ENCODE peak calls at places on chromosomes 16 and 17, in six cellular contexts. F is astrocyte of the spinal cord, I is AG04450, L is mesothelial cell of epicardium, U is IMR-90, S is breast epithelium. O is an unnamed sample.

GRCh38 chr17:10123093-10123492 is 75.3 kb downstream of the GAS7 start:
- DNase-seq in I (no peak), S (no peak), U (no peak), F (no peak), L (no peak), O (no peak)

GRCh38 chr17:13410214-13410613 is 191.5 kb downstream of the HS3ST3A1 start:
- DNase-seq in S (no peak), L (no peak), I (no peak), U (no peak), F (no peak), O (no peak)

GRCh38 chr17:4170639-4171280 is 27.8 kb downstream of the CYB5D2 start:
- DNase-seq in L (no peak), I (no peak), F (no peak), U (no peak), S (no peak), O (no peak)

GRCh38 chr16:1019934-1020305 is 38.4 kb downstream of the SOX8 start:
- DNase-seq in F (no peak), S (no peak), U (no peak), I (no peak), L (no peak), O (peak; percentile 3)

GRCh38 chr16:86883583-86884188 is 305.3 kb downstream of the FOXL1 start:
- DNase-seq in L (no peak), U (no peak), S (no peak), F (no peak), I (no peak), O (no peak)

GRCh38 chr17:57675988-57676387 is 69.1 kb downstream of the CCDC182 start:
- DNase-seq in F (no peak), U (no peak), I (no peak), L (no peak), S (no peak), O (no peak)

GRCh38 chr16:9042943-9043680 is 48.3 kb upstream of the HAPSTR1 start:
- DNase-seq in S (no peak), L (no peak), I (peak; percentile 60), U (peak; percentile 86), F (peak; percentile 79), O (peak; percentile 52)

GRCh38 chr16:1548727-1549126 is 15.3 kb downstream of the TMEM204 start:
- DNase-seq in U (no peak), L (no peak), I (no peak), F (no peak), S (no peak), O (no peak)

GRCh38 chr16:8903004-8903403 is 20.9 kb downstream of the LITAFD start:
- DNase-seq in S (no peak), F (no peak), U (no peak), L (no peak), I (no peak), O (no peak)

GRCh38 chr17:76462556-76463290 is 4.7 kb upstream of the AANAT start:
- DNase-seq in S (no peak), L (no peak), F (no peak), U (no peak), I (no peak), O (no peak)

GRCh38 chr17:36705651-36706436 is 104.5 kb downstream of the MRM1 start:
- DNase-seq in L (no peak), S (no peak), F (peak; percentile 11), I (no peak), U (peak; percentile 4), O (peak; percentile 20)

GRCh38 chr16:9539346-9539745 is 447.9 kb downstream of the HAPSTR1 start:
- DNase-seq in I (no peak), U (no peak), L (no peak), F (no peak), S (no peak), O (no peak)

GRCh38 chr17:29760279-29760721 is 137.6 kb upstream of the CORO6 start:
- DNase-seq in F (peak; percentile 58), L (no peak), U (peak; percentile 39), S (no peak), I (no peak), O (peak; percentile 22)

GRCh38 chr16:11675561-11676511 is 7.6 kb downstream of the SNN start:
- DNase-seq in S (no peak), I (no peak), U (peak; percentile 15), L (no peak), F (no peak), O (no peak)

GRCh38 chr17:63571632-63572310 is 21.5 kb downstream of the DCAF7 start:
- DNase-seq in S (no peak), I (peak; percentile 44), U (peak; percentile 93), L (no peak), F (peak; percentile 49), O (peak; percentile 82)

GRCh38 chr17:48244121-48244711 is 136.7 kb downstream of the SNX11 start:
- DNase-seq in L (no peak), U (peak; percentile 29), I (no peak), F (peak; percentile 64), S (no peak), O (peak; percentile 51)

GRCh38 chr17:46157443-46158107 is 35.7 kb downstream of the KANSL1 start:
- DNase-seq in I (no peak), L (no peak), S (no peak), U (peak; percentile 23), F (peak; percentile 76), O (no peak)

GRCh38 chr17:6463616-6464445 is 19.6 kb downstream of the PIMREG start:
- DNase-seq in I (no peak), L (no peak), F (no peak), U (no peak), S (no peak), O (no peak)

GRCh38 chr16:24978370-24978914 is 36.7 kb downstream of the ARHGAP17 start:
- DNase-seq in F (no peak), I (no peak), S (no peak), L (no peak), U (no peak), O (no peak)

GRCh38 chr17:41618341-41619161 is 5.8 kb downstream of the KRT17 start:
- DNase-seq in S (no peak), I (no peak), L (no peak), F (no peak), U (no peak), O (no peak)

GRCh38 chr16:67661101-67661661 is 421 bp downstream of the PARD6A start:
- DNase-seq in S (no peak), U (peak; percentile 52), F (peak; percentile 51), L (no peak), I (no peak), O (peak; percentile 53)

GRCh38 chr17:489758-490329 is 137.2 kb upstream of the RPH3AL start:
- DNase-seq in L (no peak), U (peak; percentile 44), F (peak; percentile 45), S (no peak), I (no peak), O (peak; percentile 41)

GRCh38 chr16:2048116-2048543 is 345 bp downstream of the TSC2 start:
- DNase-seq in S (no peak), F (no peak), U (no peak), I (no peak), L (no peak), O (no peak)

GRCh38 chr17:12043702-12044101 is 23.0 kb downstream of the MAP2K4 start:
- DNase-seq in F (no peak), I (no peak), U (no peak), S (no peak), L (no peak), O (no peak)

GRCh38 chr17:69503711-69504110 is 89.2 kb downstream of the MAP2K6 start:
- DNase-seq in F (no peak), L (no peak), I (no peak), U (no peak), S (no peak), O (no peak)

GRCh38 chr16:21599994-21600773 is 807 bp downstream of the METTL9 start:
- DNase-seq in S (no peak), I (no peak), L (no peak), F (peak; percentile 20), U (peak; percentile 46), O (peak; percentile 26)

GRCh38 chr16:6095414-6095813 is 997.8 kb upstream of the EEF2KMT start:
- DNase-seq in S (no peak), F (no peak), L (no peak), I (no peak), U (no peak), O (no peak)

GRCh38 chr17:50386451-50386994 is 10.8 kb downstream of the LRRC59 start:
- DNase-seq in F (no peak), S (no peak), L (no peak), U (no peak), I (no peak), O (no peak)

GRCh38 chr16:1615761-1616160 is 3.6 kb downstream of the CRAMP1 start:
- DNase-seq in S (no peak), I (peak; percentile 15), U (peak; percentile 57), F (no peak), L (no peak), O (no peak)

GRCh38 chr17:27649929-27650328 is 18.9 kb downstream of the LGALS9 start:
- DNase-seq in L (no peak), S (no peak), I (no peak), U (no peak), F (no peak), O (no peak)

GRCh38 chr16:74123195-74123594 is 173.4 kb upstream of the PSMD7 start:
- DNase-seq in L (no peak), S (no peak), U (no peak), F (no peak), I (no peak), O (no peak)

GRCh38 chr16:74117798-74118197 is 178.8 kb upstream of the PSMD7 start:
- DNase-seq in I (no peak), L (no peak), F (no peak), U (no peak), S (no peak), O (no peak)
- TF ChIP-seq CTCF in I (no peak), L (no peak), F (no peak), U (no peak), S (no peak), O (no peak)

GRCh38 chr16:50067290-50067853 is 1.6 kb downstream of the HEATR3 start:
- DNase-seq in U (peak; percentile 74), L (no peak), F (peak; percentile 66), S (no peak), I (peak; percentile 29), O (peak; percentile 61)
- TF ChIP-seq CTCF in U (peak; percentile 65), L (no peak), F (peak; percentile 69), S (peak; percentile 9), I (peak; percentile 65), O (peak; percentile 74)

DNA sequence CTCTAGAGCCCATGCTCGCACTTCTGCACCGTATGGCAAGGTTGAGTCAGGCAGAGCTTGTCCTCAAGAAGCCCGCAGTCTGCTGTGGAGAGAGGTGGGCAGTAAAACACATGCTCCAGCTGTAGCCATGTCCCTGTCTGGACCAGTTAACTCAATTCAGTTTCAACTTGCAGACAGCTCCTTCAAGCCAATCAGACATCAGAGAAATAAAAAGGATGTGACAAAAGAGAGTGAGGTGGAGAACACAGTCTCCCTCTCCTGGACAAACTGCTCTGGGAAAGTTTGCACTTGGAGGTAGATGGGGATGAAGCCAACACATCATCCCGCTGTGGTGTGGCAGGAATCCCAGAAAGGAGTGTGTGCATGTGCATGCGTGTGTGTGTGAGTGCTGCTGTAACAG is 358.5 kb upstream of the ASIC2 start:
- DNase-seq in U (peak; percentile 2), I (no peak), S (no peak), L (no peak), F (no peak), O (no peak)
- TF ChIP-seq CTCF in U (no peak), I (no peak), S (no peak), L (no peak), F (no peak), O (no peak)

DNA sequence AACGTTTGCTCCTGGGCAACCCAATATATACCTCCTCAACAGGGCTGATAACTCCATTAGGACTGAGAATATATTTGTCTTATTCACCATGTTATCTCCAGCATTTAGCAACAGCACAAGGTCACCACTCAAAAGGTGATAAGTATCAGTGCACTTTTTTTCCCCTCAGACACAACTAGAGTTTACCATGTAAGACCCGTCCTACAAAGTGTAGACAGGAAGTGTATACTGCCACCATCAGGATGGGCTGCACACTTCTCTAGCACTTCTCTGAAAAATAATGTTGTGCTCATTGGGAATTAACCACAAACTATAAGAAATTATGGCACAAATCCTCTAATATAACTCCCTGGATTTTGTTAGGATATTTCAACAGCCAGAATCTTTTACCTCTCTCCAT is 5.7 kb upstream of the VAT1L start:
- DNase-seq in L (no peak), F (no peak), I (no peak), S (no peak), U (peak; percentile 46), O (no peak)
- TF ChIP-seq CTCF in L (peak; percentile 13), F (peak; percentile 51), I (peak; percentile 51), S (no peak), U (peak; percentile 60), O (peak; percentile 22)

O was measured in HFFc6.